ENCODE peak calls at places on chromosomes 1 and 21, in seven cellular contexts. R, G, B, Y, Z, W and X are unnamed samples.

GRCh38 chr1:48556161-48556850 is 84.3 kb upstream of the SPATA6 start:
- DNase-seq in R (no peak), G (no peak), B (no peak), Y (no peak), Z (no peak), W (no peak), X (no peak)

GRCh38 chr1:155166006-155166372 is 7.1 kb downstream of the KRTCAP2 start:
- DNase-seq in R (no peak), G (no peak), B (no peak), Y (no peak), Z (no peak), W (no peak), X (no peak)

GRCh38 chr1:203402609-203403337 is 51.9 kb upstream of the FMOD start:
- DNase-seq in R (peak; percentile 97), G (no peak), B (peak; percentile 90), Y (no peak), Z (no peak), W (no peak), X (peak; percentile 38)

GRCh38 chr1:160411231-160411630 is 10.9 kb downstream of the VANGL2 start:
- DNase-seq in R (no peak), G (no peak), B (no peak), Y (no peak), Z (no peak), W (no peak), X (no peak)

GRCh38 chr1:44791364-44791801 is 3.4 kb upstream of the BEST4 start:
- DNase-seq in R (no peak), G (no peak), B (no peak), Y (no peak), Z (no peak), W (no peak), X (no peak)

GRCh38 chr1:14522331-14523241 is 75.9 kb upstream of the KAZN start:
- DNase-seq in R (no peak), G (no peak), B (peak; percentile 93), Y (no peak), Z (peak; percentile 64), W (peak; percentile 51), X (no peak)

GRCh38 chr1:91098299-91098901 is 76.6 kb upstream of the ZNF644 start:
- DNase-seq in R (peak; percentile 41), G (no peak), B (peak; percentile 6), Y (no peak), Z (no peak), W (no peak), X (no peak)

GRCh38 chr1:211947396-211948295 is 87.7 kb downstream of the INTS7 start:
- DNase-seq in R (no peak), G (no peak), B (no peak), Y (no peak), Z (no peak), W (no peak), X (no peak)

GRCh38 chr1:227120827-227121226 is 180.7 kb downstream of the COQ8A start:
- DNase-seq in R (no peak), G (no peak), B (no peak), Y (no peak), Z (no peak), W (no peak), X (no peak)

GRCh38 chr1:32981003-32981909 is 16.6 kb upstream of the RNF19B start:
- DNase-seq in R (peak; percentile 88), G (peak; percentile 61), B (peak; percentile 89), Y (peak; percentile 80), Z (peak; percentile 87), W (peak; percentile 91), X (peak; percentile 84)

GRCh38 chr1:218299416-218299815 is 14.3 kb downstream of the RRP15 start:
- DNase-seq in R (peak; percentile 70), G (no peak), B (peak; percentile 77), Y (no peak), Z (no peak), W (peak; percentile 18), X (no peak)

GRCh38 chr1:161185282-161185682 is 8.0 kb upstream of the B4GALT3 start:
- DNase-seq in R (peak; percentile 68), G (peak; percentile 67), B (peak; percentile 83), Y (no peak), Z (peak; percentile 89), W (no peak), X (no peak)

GRCh38 chr1:92408825-92409224 is 77.9 kb downstream of the GFI1 start:
- DNase-seq in R (no peak), G (no peak), B (peak; percentile 76), Y (no peak), Z (no peak), W (no peak), X (peak; percentile 51)

GRCh38 chr21:45993210-45994085 is 11.9 kb downstream of the COL6A1 start:
- DNase-seq in R (no peak), G (no peak), B (no peak), Y (no peak), Z (no peak), W (no peak), X (no peak)

GRCh38 chr1:207938016-207938415 is 27.1 kb upstream of the CD34 start:
- DNase-seq in R (no peak), G (no peak), B (peak; percentile 20), Y (no peak), Z (no peak), W (peak; percentile 38), X (peak; percentile 37)

GRCh38 chr1:116874622-116875277 is 35.0 kb upstream of the PTGFRN start:
- DNase-seq in R (no peak), G (no peak), B (no peak), Y (no peak), Z (no peak), W (no peak), X (no peak)

GRCh38 chr1:89125571-89126233 is at the start of gene GBP2:
- DNase-seq in R (peak; percentile 83), G (no peak), B (peak; percentile 72), Y (peak; percentile 28), Z (peak; percentile 78), W (peak; percentile 33), X (peak; percentile 60)

GRCh38 chr1:172470149-172470548 is 26.3 kb upstream of the PIGC start:
- DNase-seq in R (no peak), G (no peak), B (no peak), Y (no peak), Z (no peak), W (no peak), X (no peak)

GRCh38 chr1:235558783-235559182 is 54.5 kb upstream of the B3GALNT2 start:
- DNase-seq in R (no peak), G (no peak), B (no peak), Y (no peak), Z (no peak), W (no peak), X (no peak)

GRCh38 chr1:35931424-35932157 is 686 bp downstream of the AGO3 start:
- DNase-seq in R (no peak), G (no peak), B (no peak), Y (no peak), Z (peak; percentile 18), W (peak; percentile 30), X (no peak)

GRCh38 chr1:71706030-71706671 is 576.2 kb downstream of the NEGR1 start:
- DNase-seq in R (no peak), G (no peak), B (no peak), Y (no peak), Z (no peak), W (no peak), X (no peak)

GRCh38 chr1:54283214-54283996 is 83.4 kb downstream of the MRPL37 start:
- DNase-seq in R (no peak), G (no peak), B (no peak), Y (no peak), Z (no peak), W (no peak), X (no peak)

GRCh38 chr1:66557157-66557556 is 23.2 kb downstream of the SGIP1 start:
- DNase-seq in R (peak; percentile 70), G (no peak), B (no peak), Y (no peak), Z (no peak), W (no peak), X (no peak)

GRCh38 chr1:228082975-228083870 is 715 bp downstream of the ARF1 start:
- DNase-seq in R (peak; percentile 52), G (no peak), B (peak; percentile 56), Y (peak; percentile 57), Z (no peak), W (peak; percentile 41), X (no peak)

GRCh38 chr1:183905497-183905896 is 100.6 kb downstream of the RGL1 start:
- DNase-seq in R (no peak), G (no peak), B (no peak), Y (no peak), Z (no peak), W (no peak), X (no peak)

GRCh38 chr1:24357011-24357410 is 37.9 kb downstream of the GRHL3 start:
- DNase-seq in R (no peak), G (no peak), B (no peak), Y (no peak), Z (no peak), W (no peak), X (no peak)